ENCODE peak calls at places on chromosomes 13 and 19, in four cellular contexts. L is fibroblast of pulmonary artery, A is K562, S is body of pancreas. K is an unnamed sample.

GRCh38 chr19:54206030-54206830 is 5.6 kb downstream of the RPS9 start:
- DNase-seq in L (no peak), A (no peak), S (peak), K (no peak)

GRCh38 chr19:48059331-48059730 is 15.5 kb upstream of the CABP5 start:
- DNase-seq in L (no peak), A (no peak), S (no peak), K (no peak)

GRCh38 chr13:87884874-87885273 is 213.7 kb downstream of the SLITRK5 start:
- DNase-seq in L (peak), A (no peak), S (no peak), K (peak)

GRCh38 chr19:9032136-9032626 is 22.0 kb upstream of the MUC16 start:
- DNase-seq in L (no peak), A (no peak), S (no peak), K (no peak)

GRCh38 chr13:93505104-93505952 is 278.7 kb downstream of the GPC6 start:
- DNase-seq in L (peak), A (no peak), S (no peak), K (no peak)

GRCh38 chr19:41363753-41364545 is at the start of gene B9D2:
- DNase-seq in L (peak), A (peak), S (peak), K (peak)

GRCh38 chr19:49875801-49876421 is 1.2 kb downstream of the AKT1S1 start:
- DNase-seq in L (no peak), A (peak), S (peak), K (peak)

GRCh38 chr19:51365211-51366049 is 758 bp downstream of the ETFB start:
- DNase-seq in L (peak), A (no peak), S (peak), K (peak)

GRCh38 chr19:30371960-30372824 is at the start of gene ZNF536:
- DNase-seq in L (no peak), A (no peak), S (no peak), K (no peak)

GRCh38 chr13:113283904-113284303 is 13.1 kb upstream of the LAMP1 start:
- DNase-seq in L (no peak), A (no peak), S (no peak), K (no peak)

GRCh38 chr13:24747248-24748151 is 16.5 kb upstream of the RNF17 start:
- DNase-seq in L (no peak), A (no peak), S (no peak), K (no peak)

GRCh38 chr13:107642841-107643240 is 572.5 kb downstream of the LIG4 start:
- DNase-seq in L (peak), A (no peak), S (no peak), K (peak)

GRCh38 chr13:101452519-101453485 is at the start of gene ITGBL1:
- DNase-seq in L (peak), A (no peak), S (peak), K (no peak)

GRCh38 chr19:17001603-17002183 is 24.9 kb downstream of the CPAMD8 start:
- DNase-seq in L (no peak), A (no peak), S (no peak), K (no peak)

GRCh38 chr13:90591927-90592268 is 755.6 kb upstream of the MIR17HG start:
- DNase-seq in L (peak), A (no peak), S (no peak), K (no peak)

GRCh38 chr13:90594694-90595093 is 752.8 kb upstream of the MIR17HG start:
- DNase-seq in L (peak), A (no peak), S (no peak), K (no peak)

GRCh38 chr13:90592943-90593342 is 754.5 kb upstream of the MIR17HG start:
- DNase-seq in L (no peak), A (no peak), S (no peak), K (no peak)

GRCh38 chr13:90591260-90591926 is 756.1 kb upstream of the MIR17HG start:
- DNase-seq in L (no peak), A (no peak), S (no peak), K (no peak)
- TF ChIP-seq CTCF in L (no peak), A (no peak), S (no peak), K (no peak)

DNA sequence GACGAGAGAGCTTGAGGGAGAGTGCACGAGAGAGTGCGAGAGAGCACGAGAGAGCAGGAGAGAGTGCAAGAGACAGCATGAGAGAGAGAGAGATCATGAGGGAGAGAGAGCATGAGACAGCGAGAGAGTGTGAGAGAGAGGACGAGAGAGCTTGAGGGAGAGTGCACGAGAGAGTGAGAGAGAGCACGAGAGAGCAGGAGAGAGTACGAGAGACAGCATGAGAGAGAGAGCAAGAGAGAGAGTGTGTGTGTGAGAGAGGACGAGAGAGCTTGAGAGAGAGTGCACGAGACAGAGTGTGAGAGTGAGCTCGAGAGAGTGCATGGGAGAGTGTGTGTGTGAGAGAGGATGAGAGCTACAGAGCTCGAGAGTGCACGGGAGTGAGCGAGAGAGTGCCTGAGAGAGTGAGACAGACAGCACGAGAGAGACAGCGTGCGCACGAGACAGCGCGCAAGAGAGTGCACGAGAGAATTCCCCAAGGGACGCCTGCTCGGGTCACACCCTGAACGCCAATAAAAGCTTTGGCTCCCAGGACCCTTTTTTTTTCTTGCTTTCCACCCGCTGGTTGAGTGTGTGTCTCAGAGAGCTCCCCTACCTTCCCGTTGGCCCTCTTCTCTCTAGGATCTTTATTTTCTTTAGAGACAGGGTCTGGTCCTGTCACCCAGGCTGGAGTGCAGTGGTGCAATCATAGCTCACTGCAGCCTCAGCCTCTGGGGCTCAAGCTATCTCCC is 3.7 kb downstream of the CD70 start:
- DNase-seq in L (no peak), A (no peak), S (no peak), K (no peak)
- H3K4me3 ChIP-seq in L (no peak), A (peak), S (no peak), K (no peak)

GRCh38 chr13:44874886-44875630 is 114.2 kb downstream of the NUFIP1 start:
- DNase-seq in L (no peak), A (no peak), S (no peak), K (no peak)

GRCh38 chr13:44874176-44874575 is 115.1 kb downstream of the NUFIP1 start:
- DNase-seq in L (no peak), A (no peak), S (no peak), K (no peak)

GRCh38 chr13:44879452-44880058 is 109.7 kb downstream of the NUFIP1 start:
- DNase-seq in L (peak), A (no peak), S (peak), K (no peak)

GRCh38 chr13:44873486-44873885 is 115.8 kb downstream of the NUFIP1 start:
- DNase-seq in L (no peak), A (no peak), S (peak), K (no peak)

GRCh38 chr13:44876782-44877324 is 112.4 kb downstream of the NUFIP1 start:
- DNase-seq in L (no peak), A (peak), S (no peak), K (peak)
- TF ChIP-seq CTCF in L (peak), A (peak), S (peak), K (peak)

DNA sequence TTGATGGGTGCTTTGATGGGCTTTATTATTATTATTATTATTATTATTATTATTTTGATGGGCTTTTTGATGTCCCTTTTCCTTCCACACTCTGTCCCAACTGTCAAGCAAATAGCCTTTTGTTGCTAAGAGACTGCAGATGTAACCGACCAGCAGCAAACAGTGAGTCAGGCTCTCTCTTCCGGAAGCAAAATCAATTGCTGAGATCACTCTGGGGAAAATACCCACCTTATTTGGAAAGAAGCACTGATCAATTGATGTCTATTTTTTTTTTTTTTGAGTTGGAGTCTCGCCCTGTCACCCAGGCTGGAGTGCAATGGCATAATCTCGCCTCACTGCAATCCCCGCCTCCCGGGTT is 2.9 kb downstream of the LDLR start:
- DNase-seq in L (peak), A (no peak), S (peak), K (no peak)
- H3K4me3 ChIP-seq in L (peak), A (peak), S (no peak), K (peak)